ENCODE peak calls at places on chromosomes 6 and 20, in seven cellular contexts. One of them, this sample, is unnamed.
A peak's percentile ranks its signal among the peaks of the same experiment; 100 is the strongest.

GRCh38 chr6:35046862-35047261 is 94.3 kb downstream of the TCP11 start:
- DNase-seq in endodermal cell: no peak
- DNase-seq in psoas muscle: no peak
- DNase-seq in OCI-LY7: no peak
- DNase-seq in naive thymus-derived CD4-positive, alpha-beta T cell: no peak
- DNase-seq in A549: no peak
- DNase-seq in GM23248: peak; percentile 10
- DNase-seq in this sample: no peak

GRCh38 chr6:6057442-6058053 is 50.8 kb upstream of the NRN1 start:
- DNase-seq in endodermal cell: no peak
- DNase-seq in psoas muscle: no peak
- DNase-seq in OCI-LY7: peak; percentile 79
- DNase-seq in naive thymus-derived CD4-positive, alpha-beta T cell: no peak
- DNase-seq in A549: peak; percentile 50
- DNase-seq in GM23248: peak; percentile 57
- DNase-seq in this sample: no peak

GRCh38 chr6:33298773-33299236 is at the start of gene RGL2:
- DNase-seq in endodermal cell: no peak
- DNase-seq in psoas muscle: peak; percentile 88
- DNase-seq in OCI-LY7: peak; percentile 79
- DNase-seq in naive thymus-derived CD4-positive, alpha-beta T cell: no peak
- DNase-seq in A549: peak; percentile 40
- DNase-seq in GM23248: peak; percentile 79
- DNase-seq in this sample: peak; percentile 97

GRCh38 chr6:64505312-64505711 is 869.7 kb downstream of the PHF3 start:
- DNase-seq in endodermal cell: peak; percentile 88
- DNase-seq in psoas muscle: no peak
- DNase-seq in OCI-LY7: peak; percentile 33
- DNase-seq in naive thymus-derived CD4-positive, alpha-beta T cell: no peak
- DNase-seq in A549: peak; percentile 38
- DNase-seq in GM23248: peak; percentile 10
- DNase-seq in this sample: peak; percentile 29

GRCh38 chr20:40592891-40593290 is 96.1 kb downstream of the MAFB start:
- DNase-seq in endodermal cell: no peak
- DNase-seq in psoas muscle: no peak
- DNase-seq in OCI-LY7: no peak
- DNase-seq in naive thymus-derived CD4-positive, alpha-beta T cell: no peak
- DNase-seq in A549: no peak
- DNase-seq in GM23248: no peak
- DNase-seq in this sample: no peak

GRCh38 chr20:44012466-44013226 is 98.0 kb downstream of the TOX2 start:
- DNase-seq in endodermal cell: peak; percentile 15
- DNase-seq in psoas muscle: no peak
- DNase-seq in OCI-LY7: no peak
- DNase-seq in naive thymus-derived CD4-positive, alpha-beta T cell: no peak
- DNase-seq in A549: no peak
- DNase-seq in GM23248: no peak
- DNase-seq in this sample: no peak

GRCh38 chr6:2658788-2659187 is 91.9 kb downstream of the MYLK4 start:
- DNase-seq in endodermal cell: no peak
- DNase-seq in psoas muscle: no peak
- DNase-seq in OCI-LY7: peak; percentile 43
- DNase-seq in naive thymus-derived CD4-positive, alpha-beta T cell: no peak
- DNase-seq in A549: no peak
- DNase-seq in GM23248: peak; percentile 10
- DNase-seq in this sample: no peak

GRCh38 chr6:4788953-4789584 is 12.9 kb downstream of the CDYL start:
- DNase-seq in endodermal cell: peak; percentile 78
- DNase-seq in psoas muscle: no peak
- DNase-seq in OCI-LY7: peak; percentile 79
- DNase-seq in naive thymus-derived CD4-positive, alpha-beta T cell: no peak
- DNase-seq in A549: no peak
- DNase-seq in GM23248: no peak
- DNase-seq in this sample: no peak

GRCh38 chr20:44747166-44748004 is 1.7 kb downstream of the KCNK15 start:
- DNase-seq in endodermal cell: peak; percentile 97
- DNase-seq in psoas muscle: peak; percentile 75
- DNase-seq in OCI-LY7: peak; percentile 78
- DNase-seq in naive thymus-derived CD4-positive, alpha-beta T cell: no peak
- DNase-seq in A549: peak; percentile 86
- DNase-seq in GM23248: peak; percentile 82
- DNase-seq in this sample: peak; percentile 72

GRCh38 chr6:47008397-47008763 is 33.8 kb downstream of the ADGRF1 start:
- DNase-seq in endodermal cell: no peak
- DNase-seq in psoas muscle: no peak
- DNase-seq in OCI-LY7: no peak
- DNase-seq in naive thymus-derived CD4-positive, alpha-beta T cell: no peak
- DNase-seq in A549: no peak
- DNase-seq in GM23248: no peak
- DNase-seq in this sample: no peak

GRCh38 chr6:30071858-30072257 is 3.7 kb downstream of the RNF39 start:
- DNase-seq in endodermal cell: no peak
- DNase-seq in psoas muscle: no peak
- DNase-seq in OCI-LY7: no peak
- DNase-seq in naive thymus-derived CD4-positive, alpha-beta T cell: no peak
- DNase-seq in A549: no peak
- DNase-seq in GM23248: no peak
- DNase-seq in this sample: no peak

GRCh38 chr20:38406476-38406875 is 28.7 kb downstream of the SNHG17 start:
- DNase-seq in endodermal cell: peak; percentile 28
- DNase-seq in psoas muscle: no peak
- DNase-seq in OCI-LY7: no peak
- DNase-seq in naive thymus-derived CD4-positive, alpha-beta T cell: no peak
- DNase-seq in A549: no peak
- DNase-seq in GM23248: no peak
- DNase-seq in this sample: no peak

DNA sequence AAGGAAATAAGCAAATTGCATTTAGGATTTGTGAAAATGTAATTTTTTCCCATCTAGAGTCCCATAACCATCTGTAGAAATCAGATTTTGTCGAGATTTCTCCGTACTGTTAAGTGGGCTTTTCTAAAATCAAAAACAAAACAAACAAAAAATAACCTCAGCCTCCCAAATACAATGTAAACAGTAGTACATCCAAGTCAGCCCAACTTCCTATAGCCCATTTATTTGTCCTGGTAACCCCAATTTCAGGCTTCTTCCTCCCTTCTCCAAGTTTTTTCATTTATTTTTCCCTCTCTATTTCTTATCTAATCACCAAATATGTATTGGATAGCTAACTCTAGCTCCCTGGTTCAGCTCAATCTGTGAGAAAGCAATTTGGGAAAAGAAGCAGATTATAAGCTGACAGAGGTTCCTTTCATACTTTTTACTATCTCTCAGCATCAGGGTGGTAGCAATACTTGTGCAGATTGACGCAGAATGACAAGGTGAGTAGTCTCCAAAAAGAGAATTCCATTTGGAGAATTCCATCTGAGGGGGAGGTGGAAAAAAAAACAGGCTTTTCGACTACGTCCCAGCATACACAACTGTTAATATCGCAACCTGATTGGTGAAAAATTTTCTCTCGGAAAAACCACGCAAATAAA is 132.6 kb upstream of the BTN3A2 start:
- DNase-seq in endodermal cell: no peak
- DNase-seq in psoas muscle: no peak
- DNase-seq in OCI-LY7: no peak
- DNase-seq in naive thymus-derived CD4-positive, alpha-beta T cell: no peak
- DNase-seq in A549: no peak
- DNase-seq in GM23248: no peak
- DNase-seq in this sample: no peak
- H3K4me3 ChIP-seq in endodermal cell: no peak overlapping the region
- H3K4me3 ChIP-seq in psoas muscle: no peak overlapping the region
- H3K4me3 ChIP-seq in OCI-LY7: no peak overlapping the region
- H3K4me3 ChIP-seq in naive thymus-derived CD4-positive, alpha-beta T cell: peak overlapping the region; percentile 93
- H3K4me3 ChIP-seq in A549: peak overlapping the region; percentile 56
- H3K4me3 ChIP-seq in GM23248: no peak overlapping the region
- H3K4me3 ChIP-seq in this sample: no peak overlapping the region

GRCh38 chr20:47346172-47346571 is 10.3 kb downstream of the ZMYND8 start:
- DNase-seq in endodermal cell: no peak
- DNase-seq in psoas muscle: no peak
- DNase-seq in OCI-LY7: peak; percentile 17
- DNase-seq in naive thymus-derived CD4-positive, alpha-beta T cell: no peak
- DNase-seq in A549: no peak
- DNase-seq in GM23248: no peak
- DNase-seq in this sample: no peak
- H3K4me1 ChIP-seq in endodermal cell: peaks cover 25% of the 10 kb centered on the region
- H3K4me1 ChIP-seq in psoas muscle: peaks cover 54% of the 10 kb centered on the region
- H3K4me1 ChIP-seq in OCI-LY7: peaks cover 41% of the 10 kb centered on the region
- H3K4me1 ChIP-seq in naive thymus-derived CD4-positive, alpha-beta T cell: peaks cover 28% of the 10 kb centered on the region
- H3K4me1 ChIP-seq in A549: peaks cover 47% of the 10 kb centered on the region
- H3K4me1 ChIP-seq in GM23248: peaks cover 24% of the 10 kb centered on the region
- H3K4me1 ChIP-seq in this sample: peaks cover 31% of the 10 kb centered on the region

GRCh38 chr6:41258196-41258493 is 28.3 kb downstream of the TREM1 start:
- DNase-seq in endodermal cell: no peak
- DNase-seq in psoas muscle: no peak
- DNase-seq in OCI-LY7: no peak
- DNase-seq in naive thymus-derived CD4-positive, alpha-beta T cell: no peak
- DNase-seq in A549: no peak
- DNase-seq in GM23248: no peak
- DNase-seq in this sample: no peak

GRCh38 chr6:41256383-41256782 is 28.2 kb downstream of the TREML4 start:
- DNase-seq in endodermal cell: no peak
- DNase-seq in psoas muscle: no peak
- DNase-seq in OCI-LY7: no peak
- DNase-seq in naive thymus-derived CD4-positive, alpha-beta T cell: no peak
- DNase-seq in A549: no peak
- DNase-seq in GM23248: no peak
- DNase-seq in this sample: no peak

GRCh38 chr6:41262401-41262800 is 24.1 kb downstream of the TREM1 start:
- DNase-seq in endodermal cell: no peak
- DNase-seq in psoas muscle: no peak
- DNase-seq in OCI-LY7: no peak
- DNase-seq in naive thymus-derived CD4-positive, alpha-beta T cell: no peak
- DNase-seq in A549: no peak
- DNase-seq in GM23248: no peak
- DNase-seq in this sample: no peak

GRCh38 chr6:41255638-41256246 is 27.6 kb downstream of the TREML4 start:
- DNase-seq in endodermal cell: no peak
- DNase-seq in psoas muscle: no peak
- DNase-seq in OCI-LY7: no peak
- DNase-seq in naive thymus-derived CD4-positive, alpha-beta T cell: no peak
- DNase-seq in A549: no peak
- DNase-seq in GM23248: no peak
- DNase-seq in this sample: no peak

DNA sequence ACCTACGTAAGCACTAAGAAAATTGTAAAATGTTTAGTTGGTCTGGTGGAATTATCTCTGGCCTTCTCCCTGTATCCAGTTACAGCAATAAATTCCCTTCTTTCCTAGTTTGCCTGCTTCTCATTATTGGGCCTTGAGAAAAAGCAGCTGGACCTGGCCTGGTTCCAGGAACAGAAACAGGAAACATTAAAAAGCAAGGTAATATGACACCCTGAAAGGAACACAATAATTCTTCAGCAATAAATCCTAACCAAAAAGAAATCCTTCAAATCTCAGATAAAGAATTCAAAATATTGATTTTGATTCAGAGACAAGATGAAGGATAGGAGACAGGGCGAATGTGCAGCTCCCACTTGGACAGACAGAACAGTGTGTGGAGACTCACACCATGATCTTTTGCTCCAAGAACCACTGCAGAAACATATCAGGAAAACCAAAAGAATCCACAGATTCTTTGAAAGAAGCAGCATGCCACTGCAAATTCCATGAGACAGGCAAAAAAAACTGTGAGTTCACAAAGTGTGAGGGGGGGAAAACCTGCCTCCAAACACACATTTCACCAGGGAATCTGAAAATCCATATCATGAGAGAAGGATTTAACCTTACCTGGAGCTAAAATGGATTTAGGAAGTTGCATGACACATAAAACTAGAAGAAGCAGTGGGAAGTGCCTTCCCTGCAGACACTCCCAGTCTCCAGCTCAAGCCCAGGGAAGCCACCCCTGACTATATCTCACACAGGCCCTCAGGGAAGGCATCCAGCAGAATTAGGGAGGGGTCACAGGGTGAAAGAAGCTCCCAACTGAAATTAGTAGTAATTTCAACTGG is 28.9 kb downstream of the TREM1 start:
- DNase-seq in endodermal cell: no peak
- DNase-seq in psoas muscle: no peak
- DNase-seq in OCI-LY7: no peak
- DNase-seq in naive thymus-derived CD4-positive, alpha-beta T cell: no peak
- DNase-seq in A549: no peak
- DNase-seq in GM23248: no peak
- DNase-seq in this sample: no peak
- H3K4me3 ChIP-seq in endodermal cell: no peak overlapping the region
- H3K4me3 ChIP-seq in psoas muscle: no peak overlapping the region
- H3K4me3 ChIP-seq in OCI-LY7: no peak overlapping the region
- H3K4me3 ChIP-seq in naive thymus-derived CD4-positive, alpha-beta T cell: no peak overlapping the region
- H3K4me3 ChIP-seq in A549: no peak overlapping the region
- H3K4me3 ChIP-seq in GM23248: no peak overlapping the region
- H3K4me3 ChIP-seq in this sample: no peak overlapping the region

GRCh38 chr6:109453156-109453555 is 2.4 kb downstream of the MICAL1 start:
- DNase-seq in endodermal cell: no peak
- DNase-seq in psoas muscle: no peak
- DNase-seq in OCI-LY7: no peak
- DNase-seq in naive thymus-derived CD4-positive, alpha-beta T cell: no peak
- DNase-seq in A549: no peak
- DNase-seq in GM23248: no peak
- DNase-seq in this sample: no peak

GRCh38 chr6:109453594-109454482 is 1.7 kb downstream of the MICAL1 start:
- DNase-seq in endodermal cell: no peak
- DNase-seq in psoas muscle: peak; percentile 45
- DNase-seq in OCI-LY7: peak; percentile 52
- DNase-seq in naive thymus-derived CD4-positive, alpha-beta T cell: no peak
- DNase-seq in A549: no peak
- DNase-seq in GM23248: peak; percentile 54
- DNase-seq in this sample: no peak

GRCh38 chr6:109455502-109456282 is at the start of gene MICAL1:
- DNase-seq in endodermal cell: peak; percentile 89
- DNase-seq in psoas muscle: peak; percentile 76
- DNase-seq in OCI-LY7: peak; percentile 93
- DNase-seq in naive thymus-derived CD4-positive, alpha-beta T cell: peak; percentile 72
- DNase-seq in A549: peak; percentile 33
- DNase-seq in GM23248: peak; percentile 86
- DNase-seq in this sample: peak; percentile 96

GRCh38 chr6:109455161-109455501 is 441 bp downstream of the MICAL1 start:
- DNase-seq in endodermal cell: no peak
- DNase-seq in psoas muscle: no peak
- DNase-seq in OCI-LY7: peak; percentile 72
- DNase-seq in naive thymus-derived CD4-positive, alpha-beta T cell: peak; percentile 56
- DNase-seq in A549: no peak
- DNase-seq in GM23248: peak; percentile 46
- DNase-seq in this sample: peak; percentile 88

DNA sequence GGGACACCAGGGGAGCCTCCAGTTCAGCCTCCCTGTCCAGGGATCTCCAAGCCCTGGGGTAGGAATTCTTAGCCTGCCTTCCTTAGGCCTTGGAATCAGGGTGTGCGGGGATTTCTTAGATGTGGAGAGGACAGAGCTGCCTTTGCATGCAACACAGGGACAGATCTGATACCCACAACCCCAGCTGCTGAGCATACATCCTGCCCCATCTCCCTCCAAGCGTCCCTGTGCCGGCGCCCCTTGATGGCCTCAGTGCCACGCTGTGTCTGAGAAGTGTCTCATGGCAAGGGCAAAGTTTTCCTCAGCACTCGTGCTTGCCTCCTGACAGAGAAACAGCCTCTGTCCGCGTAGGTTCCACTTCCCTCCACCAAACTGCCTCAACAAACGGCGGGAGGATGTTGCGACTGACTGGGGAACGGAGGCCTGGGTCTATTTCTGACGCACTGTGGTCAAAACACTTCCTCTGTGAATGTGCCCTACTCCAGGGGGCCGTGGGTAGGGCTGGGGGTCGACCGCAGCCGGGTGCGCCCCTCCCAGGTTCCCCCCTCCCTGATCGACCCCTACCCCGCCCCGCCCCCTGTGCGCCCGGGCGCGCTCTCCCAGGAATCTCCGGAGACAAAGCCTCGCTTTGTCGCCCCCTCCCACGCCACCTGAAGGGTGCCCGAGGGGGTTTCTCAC is 950 bp downstream of the MICAL1 start:
- DNase-seq in endodermal cell: no peak
- DNase-seq in psoas muscle: no peak
- DNase-seq in OCI-LY7: peak; percentile 89
- DNase-seq in naive thymus-derived CD4-positive, alpha-beta T cell: peak; percentile 86
- DNase-seq in A549: no peak
- DNase-seq in GM23248: peak; percentile 69
- DNase-seq in this sample: peak; percentile 84
- H3K4me1 ChIP-seq in endodermal cell: peaks cover 5% of the 10 kb centered on the region
- H3K4me1 ChIP-seq in psoas muscle: peaks cover 25% of the 10 kb centered on the region
- H3K4me1 ChIP-seq in OCI-LY7: peaks cover 82% of the 10 kb centered on the region
- H3K4me1 ChIP-seq in naive thymus-derived CD4-positive, alpha-beta T cell: peaks cover 55% of the 10 kb centered on the region
- H3K4me1 ChIP-seq in A549: peaks cover 14% of the 10 kb centered on the region
- H3K4me1 ChIP-seq in GM23248: peaks cover 21% of the 10 kb centered on the region
- H3K4me1 ChIP-seq in this sample: peaks cover 13% of the 10 kb centered on the region

This sample was measured in left lung.